ENCODE peak calls at places on chromosomes 4 and X, in nine cellular contexts. D, V, Y, I, N, H, T, B and E are unnamed samples.

GRCh38 chr4:16524379-16524778 is 298.1 kb upstream of the TAPT1 start:
- DNase-seq in B (no peak), D (no peak), N (no peak), H (no peak), Y (no peak), I (no peak), V (no peak), T (no peak), E (no peak)

GRCh38 chrX:50071507-50071906 is 129.3 kb downstream of the AKAP4 start:
- DNase-seq in B (no peak), I (no peak), T (no peak), Y (no peak), V (no peak), H (no peak), D (no peak), N (no peak), E (no peak)

GRCh38 chr4:6892909-6893202 is 16.8 kb upstream of the TBC1D14 start:
- DNase-seq in Y (no peak), V (no peak), D (no peak), T (no peak), H (no peak), B (no peak), N (no peak), I (no peak), E (no peak)

GRCh38 chr4:600166-600565 is 24.1 kb upstream of the TMEM271 start:
- DNase-seq in Y (no peak), I (no peak), H (no peak), B (no peak), V (no peak), T (no peak), N (no peak), D (no peak), E (no peak)

GRCh38 chrX:134604701-134605271 is 53.5 kb downstream of the PLAC1 start:
- DNase-seq in H (no peak), B (peak), T (peak), V (peak), Y (peak), D (peak), I (peak), N (no peak), E (peak)

GRCh38 chrX:114178126-114178525 is 405.8 kb upstream of the HTR2C start:
- DNase-seq in N (no peak), V (no peak), B (no peak), T (no peak), D (no peak), Y (no peak), H (no peak), I (no peak), E (no peak)

GRCh38 chr4:151227731-151228130 is 49.2 kb upstream of the PRSS48 start:
- DNase-seq in B (peak), N (no peak), H (no peak), Y (peak), I (peak), T (no peak), D (peak), V (no peak), E (no peak)

GRCh38 chr4:182015893-182016292 is 227.3 kb upstream of the TENM3 start:
- DNase-seq in V (no peak), D (no peak), H (no peak), T (no peak), B (peak), N (no peak), I (peak), Y (no peak), E (no peak)

GRCh38 chr4:2136736-2137135 is 77.6 kb downstream of the NAT8L start:
- DNase-seq in D (no peak), Y (no peak), H (no peak), N (no peak), V (no peak), I (no peak), B (no peak), T (no peak), E (no peak)

GRCh38 chrX:74949717-74950116 is 24.5 kb upstream of the NEXMIF start:
- DNase-seq in N (no peak), I (no peak), Y (no peak), T (no peak), D (no peak), H (no peak), B (no peak), V (no peak), E (no peak)

GRCh38 chr4:132071815-132072214 is 1077.3 kb upstream of the PCDH10 start:
- DNase-seq in N (no peak), I (peak), B (peak), T (no peak), Y (peak), H (no peak), V (no peak), D (peak), E (no peak)

GRCh38 chr4:8559524-8560264 is 20.5 kb upstream of the GPR78 start:
- DNase-seq in V (no peak), H (no peak), B (no peak), T (no peak), I (no peak), Y (no peak), N (no peak), D (no peak), E (no peak)

GRCh38 chr4:176729489-176729888 is 63.2 kb downstream of the VEGFC start:
- DNase-seq in V (no peak), D (peak), Y (no peak), N (no peak), B (peak), I (no peak), T (no peak), H (no peak), E (no peak)

GRCh38 chrX:134692233-134692632 is 34.0 kb upstream of the PLAC1 start:
- DNase-seq in Y (no peak), N (no peak), H (no peak), D (no peak), T (no peak), I (peak), V (no peak), B (no peak), E (no peak)

GRCh38 chr4:159476886-159477285 is 374.0 kb downstream of the RAPGEF2 start:
- DNase-seq in H (no peak), I (no peak), N (no peak), Y (no peak), T (no peak), D (no peak), B (no peak), V (no peak), E (no peak)

GRCh38 chr4:94676910-94677309 is 80.8 kb upstream of the BMPR1B start:
- DNase-seq in D (no peak), V (no peak), T (no peak), B (peak), I (peak), N (no peak), Y (no peak), H (no peak), E (no peak)

GRCh38 chr4:78864405-78865024 is 74.7 kb downstream of the PAQR3 start:
- DNase-seq in H (no peak), N (peak), B (peak), T (peak), I (peak), V (peak), Y (peak), D (peak), E (peak)

GRCh38 chr4:57074753-57075152 is 35.4 kb downstream of the IGFBP7 start:
- DNase-seq in T (no peak), D (peak), N (no peak), V (no peak), B (peak), Y (peak), I (peak), H (no peak), E (no peak)

GRCh38 chr4:53959373-53959772 is 105.0 kb downstream of the CHIC2 start:
- DNase-seq in Y (no peak), B (no peak), N (no peak), H (no peak), T (no peak), D (no peak), I (no peak), V (no peak), E (no peak)

GRCh38 chrX:48936429-48937064 is 17.7 kb upstream of the PIM2 start:
- DNase-seq in H (no peak), N (no peak), Y (no peak), V (no peak), I (no peak), D (no peak), T (no peak), B (no peak), E (no peak)

GRCh38 chr4:157706134-157706533 is 466.7 kb downstream of the GASK1B start:
- DNase-seq in N (no peak), T (no peak), V (no peak), D (no peak), B (no peak), H (no peak), I (no peak), Y (no peak), E (no peak)

GRCh38 chrX:101260435-101260834 is 30.7 kb downstream of the TAF7L start:
- DNase-seq in N (no peak), H (no peak), Y (peak), D (peak), B (no peak), I (peak), T (no peak), V (no peak), E (no peak)

GRCh38 chr4:81470456-81471327 is 1.0 kb downstream of the RASGEF1B start:
- DNase-seq in V (peak), T (peak), B (no peak), N (peak), Y (no peak), D (no peak), H (peak), I (no peak), E (no peak)

GRCh38 chr4:40458683-40459082 is 123.5 kb downstream of the CHRNA9 start:
- DNase-seq in V (no peak), D (no peak), I (no peak), N (no peak), T (no peak), H (no peak), Y (no peak), B (no peak), E (no peak)

GRCh38 chr4:121950680-121951569 is 935 bp downstream of the TRPC3 start:
- DNase-seq in H (peak), B (peak), V (no peak), T (no peak), I (peak), N (peak), D (no peak), Y (peak), E (no peak)

GRCh38 chr4:176774852-176775251 is 17.9 kb downstream of the VEGFC start:
- DNase-seq in T (no peak), Y (peak), N (no peak), V (no peak), H (no peak), D (no peak), I (no peak), B (peak), E (no peak)

GRCh38 chr4:98544818-98545399 is 113.5 kb downstream of the TSPAN5 start:
- DNase-seq in H (no peak), B (no peak), V (no peak), Y (no peak), T (no peak), D (no peak), N (no peak), I (no peak), E (no peak)

GRCh38 chrX:67607436-67607835 is 63.6 kb downstream of the AR start:
- DNase-seq in V (no peak), D (peak), Y (peak), B (peak), I (peak), T (no peak), H (no peak), N (no peak), E (no peak)

GRCh38 chr4:139301821-139302611 is at the start of gene NDUFC1:
- DNase-seq in V (peak), N (peak), B (peak), Y (peak), I (peak), D (peak), T (peak), H (peak), E (peak)

GRCh38 chr4:140098481-140099132 is 55.4 kb downstream of the MAML3 start:
- DNase-seq in H (no peak), D (peak), B (peak), T (no peak), I (peak), Y (peak), V (no peak), N (no peak), E (no peak)

GRCh38 chr4:140095694-140096482 is 58.1 kb downstream of the MAML3 start:
- DNase-seq in B (peak), H (peak), I (peak), D (peak), V (no peak), Y (peak), N (peak), T (no peak), E (no peak)

GRCh38 chr4:98423019-98423418 is 161.8 kb downstream of the RAP1GDS1 start:
- DNase-seq in V (no peak), B (no peak), Y (no peak), H (no peak), T (no peak), D (no peak), N (no peak), I (no peak), E (no peak)

GRCh38 chrX:10341309-10341708 is 184.5 kb downstream of the CLCN4 start:
- DNase-seq in T (no peak), N (no peak), I (no peak), B (no peak), H (no peak), Y (no peak), V (no peak), D (no peak), E (no peak)

GRCh38 chr4:184812651-184813181 is 13.1 kb downstream of the ACSL1 start:
- DNase-seq in Y (peak), B (peak), I (peak), N (no peak), V (no peak), T (no peak), D (peak), H (no peak), E (no peak)

GRCh38 chrX:37420179-37420578 is 71.0 kb downstream of the PRRG1 start:
- DNase-seq in D (no peak), T (no peak), V (no peak), N (no peak), I (peak), H (no peak), Y (peak), B (no peak), E (no peak)

GRCh38 chr4:92791876-92792490 is 488.2 kb downstream of the GRID2 start:
- DNase-seq in H (no peak), I (no peak), D (no peak), T (no peak), N (no peak), Y (no peak), B (no peak), V (no peak), E (no peak)

GRCh38 chrX:20204354-20204753 is 62.4 kb downstream of the RPS6KA3 start:
- DNase-seq in N (no peak), H (no peak), I (no peak), Y (no peak), V (no peak), D (no peak), B (no peak), T (no peak), E (no peak)

GRCh38 chrX:114134465-114134864 is 449.4 kb upstream of the HTR2C start:
- DNase-seq in H (no peak), T (no peak), I (no peak), D (no peak), V (no peak), N (no peak), Y (peak), B (no peak), E (no peak)

GRCh38 chrX:76026292-76026691 is 146.6 kb upstream of the PBDC1 start:
- DNase-seq in H (no peak), I (no peak), T (no peak), B (no peak), N (no peak), V (no peak), D (no peak), Y (no peak), E (no peak)